ENCODE peak calls at places on chromosomes 11 and 22, in nine cellular contexts. F, Y, D, G, I, P, B, O and J are unnamed samples.

GRCh38 chr11:47514825-47515647 is 37.9 kb downstream of the CELF1 start:
- DNase-seq in F (peak; percentile 17), Y (peak; percentile 38), D (peak; percentile 65), G (no peak), I (peak; percentile 95), P (peak; percentile 54), B (peak; percentile 41), O (no peak), J (peak; percentile 73)

GRCh38 chr11:27619039-27619438 is 81.2 kb downstream of the BDNF start:
- DNase-seq in F (no peak), Y (no peak), D (no peak), G (no peak), I (peak; percentile 33), P (no peak), B (no peak), O (no peak), J (no peak)

GRCh38 chr11:73566422-73566821 is 31.5 kb downstream of the FAM168A start:
- DNase-seq in F (peak; percentile 37), Y (no peak), D (no peak), G (no peak), I (peak; percentile 59), P (no peak), B (no peak), O (no peak), J (peak; percentile 57)

GRCh38 chr11:12761029-12761428 is 86.8 kb downstream of the TEAD1 start:
- DNase-seq in F (peak; percentile 65), Y (no peak), D (no peak), G (no peak), I (peak; percentile 58), P (no peak), B (no peak), O (no peak), J (peak; percentile 68)

GRCh38 chr11:32586576-32587190 is 3.1 kb downstream of the EIF3M start:
- DNase-seq in F (peak; percentile 31), Y (no peak), D (no peak), G (peak; percentile 12), I (peak; percentile 24), P (no peak), B (no peak), O (no peak), J (peak; percentile 27)

GRCh38 chr22:31286360-31287255 is 5.7 kb downstream of the PIK3IP1 start:
- DNase-seq in F (no peak), Y (no peak), D (no peak), G (peak; percentile 20), I (no peak), P (no peak), B (no peak), O (no peak), J (no peak)

GRCh38 chr11:6746086-6746618 is 25.6 kb downstream of the OR2AG2 start:
- DNase-seq in F (peak; percentile 71), Y (peak; percentile 48), D (no peak), G (no peak), I (no peak), P (no peak), B (no peak), O (no peak), J (no peak)

GRCh38 chr11:13578514-13579140 is 82.8 kb upstream of the PTH start:
- DNase-seq in F (no peak), Y (no peak), D (no peak), G (no peak), I (no peak), P (no peak), B (no peak), O (no peak), J (no peak)

GRCh38 chr11:4531666-4532065 is 13.3 kb upstream of the OR52M1 start:
- DNase-seq in F (no peak), Y (no peak), D (no peak), G (no peak), I (no peak), P (no peak), B (no peak), O (peak; percentile 17), J (no peak)

GRCh38 chr22:22986008-22986407 is 84.3 kb upstream of the GNAZ start:
- DNase-seq in F (no peak), Y (no peak), D (no peak), G (no peak), I (no peak), P (no peak), B (no peak), O (no peak), J (no peak)

DNA sequence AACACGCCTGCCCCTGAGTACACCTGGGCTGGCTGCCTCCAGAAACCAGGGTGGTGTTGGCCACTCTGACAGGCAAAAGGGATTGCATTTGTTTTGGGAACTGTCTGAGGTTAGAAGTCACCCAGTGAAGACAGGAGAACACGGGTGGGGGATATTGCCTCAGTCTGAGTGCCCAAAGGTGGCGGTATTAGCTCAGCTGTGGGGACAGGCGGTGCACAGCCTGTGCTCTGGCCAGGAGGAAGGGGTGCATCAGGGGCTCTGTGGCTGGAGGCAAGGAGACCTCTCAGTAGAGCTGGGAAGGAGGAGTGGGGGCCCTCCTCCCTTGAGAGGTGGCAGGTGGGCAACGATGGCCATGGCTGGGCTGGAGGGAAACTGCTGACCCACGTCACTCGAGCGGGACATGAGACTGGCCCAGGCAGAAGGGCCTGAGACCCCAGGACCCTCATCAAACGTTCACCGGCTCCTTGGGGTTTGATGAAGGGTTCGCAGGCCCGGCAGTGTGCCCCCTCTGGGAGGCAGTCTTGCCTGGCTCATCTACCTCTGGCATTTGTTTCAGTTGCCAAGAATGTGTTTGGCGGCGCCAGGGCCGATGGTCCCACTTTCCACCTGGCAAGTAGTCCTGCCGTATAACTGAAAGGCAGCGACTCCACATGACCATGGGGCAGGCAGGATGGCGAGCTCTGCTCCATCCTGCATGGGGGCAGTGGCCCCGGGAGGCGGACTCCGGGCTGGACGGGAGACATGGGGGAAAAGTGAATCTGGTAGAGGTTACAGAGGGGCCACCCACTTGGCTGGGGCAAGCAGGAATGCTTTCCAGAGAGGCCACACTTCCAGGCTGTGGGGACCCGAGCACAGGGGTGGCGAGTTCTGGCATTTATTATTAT is 52.8 kb upstream of the SMIM38 start:
- DNase-seq in F (no peak), Y (no peak), D (no peak), G (no peak), I (no peak), P (no peak), B (no peak), O (no peak), J (no peak)
- TF ChIP-seq CTCF in F (no peak), Y (peak; percentile 21), D (peak; percentile 22), G (peak; percentile 6), I (peak; percentile 24), P (peak; percentile 27), B (no peak), O (no peak), J (peak; percentile 31)

GRCh38 chr22:20186183-20186870 is 35.5 kb upstream of the CCDC188 start:
- DNase-seq in F (peak; percentile 10), Y (no peak), D (no peak), G (no peak), I (no peak), P (no peak), B (no peak), O (no peak), J (no peak)
- TF ChIP-seq CTCF in F (peak; percentile 33), Y (no peak), D (no peak), G (peak; percentile 7), I (peak; percentile 15), P (no peak), B (no peak), O (no peak), J (peak; percentile 2)

GRCh38 chr11:62266558-62266957 is 3.4 kb upstream of the SCGB2A2 start:
- DNase-seq in F (peak; percentile 67), Y (no peak), D (no peak), G (no peak), I (peak; percentile 6), P (no peak), B (no peak), O (no peak), J (peak; percentile 79)

GRCh38 chr11:62267050-62267449 is 2.9 kb upstream of the SCGB2A2 start:
- DNase-seq in F (no peak), Y (no peak), D (no peak), G (no peak), I (no peak), P (no peak), B (no peak), O (no peak), J (no peak)

GRCh38 chr11:62273284-62273683 is 3.3 kb downstream of the SCGB2A2 start:
- DNase-seq in F (no peak), Y (no peak), D (no peak), G (no peak), I (no peak), P (no peak), B (no peak), O (no peak), J (no peak)

GRCh38 chr11:62267576-62267975 is 2.4 kb upstream of the SCGB2A2 start:
- DNase-seq in F (no peak), Y (no peak), D (no peak), G (no peak), I (no peak), P (no peak), B (no peak), O (no peak), J (peak; percentile 26)

GRCh38 chr11:62269654-62270278 is at the start of gene SCGB2A2:
- DNase-seq in F (no peak), Y (no peak), D (no peak), G (no peak), I (no peak), P (no peak), B (no peak), O (no peak), J (peak; percentile 66)
- TF ChIP-seq CTCF in F (peak; percentile 19), Y (peak; percentile 26), D (no peak), G (peak; percentile 6), I (no peak), P (peak; percentile 12), B (no peak), O (peak; percentile 24), J (peak; percentile 45)

GRCh38 chr22:27935897-27936296 is 16.8 kb upstream of the PITPNB start:
- DNase-seq in F (no peak), Y (no peak), D (no peak), G (no peak), I (no peak), P (no peak), B (no peak), O (no peak), J (no peak)

GRCh38 chr22:27933186-27933983 is 14.3 kb upstream of the PITPNB start:
- DNase-seq in F (no peak), Y (no peak), D (no peak), G (no peak), I (no peak), P (no peak), B (no peak), O (no peak), J (no peak)

GRCh38 chr22:27934069-27934468 is 15.0 kb upstream of the PITPNB start:
- DNase-seq in F (no peak), Y (no peak), D (no peak), G (no peak), I (no peak), P (no peak), B (no peak), O (no peak), J (no peak)

GRCh38 chr22:27941143-27941542 is 22.1 kb upstream of the PITPNB start:
- DNase-seq in F (no peak), Y (no peak), D (no peak), G (no peak), I (no peak), P (no peak), B (no peak), O (no peak), J (no peak)

DNA sequence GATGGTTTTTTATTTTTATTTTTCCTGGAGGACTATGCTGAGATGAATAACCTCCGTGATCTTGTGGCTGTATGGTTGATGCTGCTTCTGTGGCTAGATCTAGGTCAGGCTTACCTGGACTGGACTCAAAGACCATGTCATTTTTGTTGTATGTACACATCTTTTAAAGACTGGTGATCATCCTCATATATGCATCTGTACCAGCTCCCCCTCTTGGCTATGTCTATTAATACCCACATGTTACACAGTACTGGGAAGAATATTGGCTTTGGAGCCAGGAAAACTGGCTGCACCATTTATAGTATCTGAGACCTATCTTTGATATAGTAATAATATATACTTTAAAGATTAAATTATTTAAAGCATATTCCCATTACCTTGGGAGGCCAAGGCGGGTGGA is 18.4 kb upstream of the PITPNB start:
- DNase-seq in F (no peak), Y (no peak), D (no peak), G (no peak), I (no peak), P (no peak), B (no peak), O (no peak), J (no peak)
- TF ChIP-seq CTCF in F (peak; percentile 2), Y (no peak), D (no peak), G (peak; percentile 29), I (peak; percentile 19), P (peak; percentile 8), B (no peak), O (no peak), J (peak; percentile 10)